ENCODE peak calls at places on chromosomes 1 and 21, in four cellular contexts. One of them, this sample, is unnamed.

GRCh38 chr1:4115191-4115900 is 215.3 kb upstream of the C1orf174 start:
- DNase-seq in IMR-90: no peak
- DNase-seq in GM12878: no peak
- DNase-seq in K562: no peak
- DNase-seq in this sample: no peak

GRCh38 chr1:27150641-27151040 is 4.3 kb downstream of the SLC9A1 start:
- DNase-seq in GM12878: no peak
- DNase-seq in K562: no peak
- DNase-seq in IMR-90: no peak
- DNase-seq in this sample: no peak

GRCh38 chr21:15009964-15010363 is 54.8 kb downstream of the NRIP1 start:
- DNase-seq in GM12878: no peak
- DNase-seq in IMR-90: peak
- DNase-seq in K562: no peak
- DNase-seq in this sample: no peak

GRCh38 chr1:221891708-221892107 is 149.8 kb upstream of the DUSP10 start:
- DNase-seq in GM12878: no peak
- DNase-seq in IMR-90: no peak
- DNase-seq in K562: no peak
- DNase-seq in this sample: no peak

GRCh38 chr1:116987256-116987555 is 14.4 kb upstream of the CD101 start:
- DNase-seq in IMR-90: no peak
- DNase-seq in GM12878: no peak
- DNase-seq in K562: no peak
- DNase-seq in this sample: no peak

GRCh38 chr1:115138973-115139372 is 49.7 kb upstream of the TSPAN2 start:
- DNase-seq in K562: peak
- DNase-seq in GM12878: peak
- DNase-seq in IMR-90: peak
- DNase-seq in this sample: peak

GRCh38 chr1:186188004-186188539 is 187.0 kb downstream of the TPR start:
- DNase-seq in IMR-90: peak
- DNase-seq in K562: no peak
- DNase-seq in GM12878: no peak
- DNase-seq in this sample: peak

GRCh38 chr1:178684542-178685000 is 40.5 kb upstream of the RALGPS2 start:
- DNase-seq in IMR-90: peak
- DNase-seq in GM12878: no peak
- DNase-seq in K562: no peak
- DNase-seq in this sample: peak

GRCh38 chr21:42974832-42975820 is 764 bp downstream of the PKNOX1 start:
- DNase-seq in GM12878: no peak
- DNase-seq in IMR-90: peak
- DNase-seq in K562: peak
- DNase-seq in this sample: peak

GRCh38 chr1:48697066-48697707 is 79.5 kb downstream of the BEND5 start:
- DNase-seq in GM12878: no peak
- DNase-seq in K562: peak
- DNase-seq in IMR-90: peak
- DNase-seq in this sample: peak

GRCh38 chr1:7827134-7827955 is 25.5 kb downstream of the UTS2 start:
- DNase-seq in GM12878: no peak
- DNase-seq in K562: peak
- DNase-seq in IMR-90: no peak
- DNase-seq in this sample: peak

GRCh38 chr21:35616090-35616489 is 444.2 kb downstream of the SETD4 start:
- DNase-seq in K562: no peak
- DNase-seq in GM12878: no peak
- DNase-seq in IMR-90: peak
- DNase-seq in this sample: peak

GRCh38 chr21:39657091-39657689 is 44.5 kb downstream of the B3GALT5 start:
- DNase-seq in K562: no peak
- DNase-seq in IMR-90: no peak
- DNase-seq in GM12878: no peak
- DNase-seq in this sample: no peak

GRCh38 chr1:208179303-208179702 is 64.9 kb downstream of the PLXNA2 start:
- DNase-seq in K562: peak
- DNase-seq in GM12878: no peak
- DNase-seq in IMR-90: no peak
- DNase-seq in this sample: no peak

GRCh38 chr1:54582566-54583306 is 34.7 kb downstream of the ACOT11 start:
- DNase-seq in K562: no peak
- DNase-seq in IMR-90: no peak
- DNase-seq in GM12878: no peak
- DNase-seq in this sample: no peak

GRCh38 chr1:47438321-47439150 is 692 bp downstream of the FOXD2 start:
- DNase-seq in K562: no peak
- DNase-seq in GM12878: no peak
- DNase-seq in IMR-90: no peak
- DNase-seq in this sample: no peak

GRCh38 chr1:46508760-46509159 is 19.1 kb downstream of the DMBX1 start:
- DNase-seq in GM12878: no peak
- DNase-seq in K562: peak
- DNase-seq in IMR-90: peak
- DNase-seq in this sample: no peak

GRCh38 chr1:58755468-58755872 is 28.4 kb downstream of the JUN start:
- DNase-seq in K562: peak
- DNase-seq in IMR-90: peak
- DNase-seq in GM12878: peak
- DNase-seq in this sample: peak

DNA sequence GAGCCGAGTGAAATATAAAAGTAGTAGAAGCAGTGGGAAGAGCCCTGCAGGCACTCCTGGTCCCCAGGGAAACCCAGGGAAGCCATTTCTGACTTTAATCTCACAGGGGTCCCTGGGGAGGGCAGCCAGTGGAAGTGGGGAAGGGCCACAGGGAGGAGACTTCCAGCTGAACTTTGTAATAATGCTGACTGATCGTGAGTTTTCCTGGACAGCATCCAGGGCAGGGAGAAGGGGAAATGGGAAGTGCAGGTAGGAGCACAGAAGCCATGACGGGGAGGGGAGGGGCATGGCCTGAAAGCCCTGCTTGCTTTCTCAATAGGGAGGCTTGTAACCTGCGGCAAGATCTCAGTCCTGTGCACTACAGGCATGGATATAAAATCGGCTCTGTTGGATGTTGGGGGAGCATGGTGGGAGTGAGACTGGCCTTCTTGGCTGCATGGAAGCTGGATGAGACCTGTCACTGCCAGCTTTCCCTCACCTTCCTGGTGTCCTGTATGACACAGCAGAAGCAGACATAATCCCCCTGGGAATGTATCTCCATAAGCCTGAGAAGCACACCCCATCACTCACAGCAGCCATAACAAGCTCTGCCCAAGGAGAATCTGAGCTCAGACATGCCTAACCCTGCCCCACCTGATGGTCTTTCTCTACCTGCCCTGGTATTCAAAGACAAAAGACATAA is 15.1 kb upstream of the MX1 start:
- DNase-seq in GM12878: no peak
- DNase-seq in IMR-90: no peak
- DNase-seq in K562: no peak
- DNase-seq in this sample: no peak
- TF ChIP-seq FOS in GM12878: no peak
- TF ChIP-seq FOS in IMR-90: no peak
- TF ChIP-seq FOS in K562: no peak
- TF ChIP-seq FOS in this sample: no peak

DNA sequence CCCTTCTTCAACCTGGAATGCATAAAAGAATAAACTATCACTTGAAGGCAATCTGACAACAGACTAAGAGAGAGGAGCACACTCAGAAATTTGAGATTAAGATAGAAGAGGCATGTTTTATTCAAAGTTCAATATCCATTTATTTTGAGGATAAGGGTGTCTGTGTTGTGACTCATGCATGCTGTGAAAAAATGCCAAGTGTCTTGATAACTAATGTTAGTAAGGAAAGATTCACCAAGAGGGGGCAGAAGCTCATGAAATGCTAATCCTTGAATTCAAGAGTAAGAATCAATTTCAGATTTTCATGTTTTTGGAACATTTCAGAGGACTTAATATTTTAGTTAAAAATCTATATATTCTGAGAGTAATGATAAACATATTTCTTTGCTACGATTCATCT is 94.0 kb downstream of the IFI44 start:
- DNase-seq in IMR-90: peak
- DNase-seq in GM12878: no peak
- DNase-seq in K562: no peak
- DNase-seq in this sample: no peak
- H2AFZ ChIP-seq in IMR-90: no peak
- H2AFZ ChIP-seq in GM12878: no peak
- H2AFZ ChIP-seq in K562: no peak
- H2AFZ ChIP-seq in this sample: no peak

DNA sequence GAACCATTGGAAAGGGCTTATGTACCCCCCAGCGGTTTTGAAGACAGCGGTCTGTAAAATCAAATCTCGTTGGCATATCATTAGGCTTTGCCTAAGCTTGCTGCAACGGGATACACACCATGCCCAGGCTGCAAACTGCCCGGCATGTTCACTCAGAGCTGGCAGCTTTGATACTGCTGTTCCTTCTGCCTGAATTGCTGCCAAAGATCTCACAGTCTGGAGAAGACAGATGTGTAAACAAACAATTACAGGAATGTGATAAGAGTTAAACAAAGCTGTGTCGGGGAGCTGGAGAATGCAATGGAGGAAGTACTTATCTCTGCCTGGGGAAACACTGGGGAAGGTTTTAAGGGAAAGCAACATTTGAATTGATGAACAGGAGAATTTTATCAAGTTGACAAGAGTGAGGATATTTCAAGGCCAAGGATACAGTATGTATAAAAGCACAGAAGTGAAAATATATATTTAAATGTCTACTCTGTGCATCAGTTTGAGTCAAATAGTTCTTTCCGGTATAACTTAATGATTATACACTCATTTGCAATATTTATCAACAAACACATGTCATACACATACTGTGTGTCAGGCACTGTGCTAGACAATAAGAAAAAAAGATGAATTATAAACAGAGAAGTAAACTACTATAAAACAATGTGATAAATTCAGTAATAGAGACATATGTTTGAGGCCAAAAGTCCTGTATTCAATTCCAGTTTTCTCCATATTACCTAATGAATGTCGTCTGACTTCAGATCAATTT is 29.9 kb downstream of the CHML start:
- DNase-seq in GM12878: no peak
- DNase-seq in IMR-90: peak
- DNase-seq in K562: peak
- DNase-seq in this sample: peak
- TF ChIP-seq FOS in GM12878: no peak
- TF ChIP-seq FOS in IMR-90: no peak
- TF ChIP-seq FOS in K562: no peak
- TF ChIP-seq FOS in this sample: no peak

GRCh38 chr1:205301842-205302588 is 19.5 kb downstream of the NUAK2 start:
- DNase-seq in K562: no peak
- DNase-seq in IMR-90: peak
- DNase-seq in GM12878: no peak
- DNase-seq in this sample: no peak

GRCh38 chr1:205303247-205303888 is 18.2 kb downstream of the NUAK2 start:
- DNase-seq in GM12878: no peak
- DNase-seq in K562: no peak
- DNase-seq in IMR-90: no peak
- DNase-seq in this sample: no peak

GRCh38 chr1:205304046-205304694 is 17.4 kb downstream of the NUAK2 start:
- DNase-seq in IMR-90: no peak
- DNase-seq in GM12878: no peak
- DNase-seq in K562: no peak
- DNase-seq in this sample: no peak

GRCh38 chr1:205300149-205300548 is 21.4 kb downstream of the NUAK2 start:
- DNase-seq in K562: no peak
- DNase-seq in GM12878: no peak
- DNase-seq in IMR-90: no peak
- DNase-seq in this sample: no peak

DNA sequence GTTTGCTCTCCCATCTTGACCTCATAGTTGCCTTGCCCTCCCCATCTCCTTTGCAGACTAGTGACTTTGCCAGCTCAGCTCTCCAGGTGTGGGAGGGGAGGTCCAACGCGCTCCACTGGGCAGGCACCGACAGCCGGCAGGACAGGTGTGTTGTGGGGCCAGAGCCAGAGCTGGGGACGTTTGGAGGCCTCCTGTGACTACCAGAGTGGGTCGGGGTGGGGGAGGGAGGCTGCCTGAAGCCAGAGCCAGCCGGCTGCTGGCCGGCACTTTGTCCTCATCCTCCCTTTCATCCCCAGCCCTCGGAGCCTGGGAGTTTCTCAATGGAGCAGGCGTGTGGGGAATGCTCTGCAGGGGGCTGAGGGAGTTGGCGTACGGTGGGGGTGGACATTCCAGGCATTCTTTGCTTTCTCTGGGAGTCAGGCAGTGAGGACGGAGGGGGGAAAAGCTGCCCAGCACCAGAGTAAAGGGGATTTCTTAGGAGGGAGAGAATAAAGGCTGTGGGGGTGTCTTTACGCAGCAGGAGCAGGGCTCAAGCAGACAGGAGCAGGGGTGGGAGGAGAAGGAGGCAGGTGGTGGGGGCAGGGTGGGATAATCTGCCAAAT is 20.2 kb downstream of the NUAK2 start:
- DNase-seq in GM12878: no peak
- DNase-seq in IMR-90: peak
- DNase-seq in K562: no peak
- DNase-seq in this sample: peak
- H2AFZ ChIP-seq in GM12878: no peak
- H2AFZ ChIP-seq in IMR-90: peak
- H2AFZ ChIP-seq in K562: no peak
- H2AFZ ChIP-seq in this sample: no peak

DNA sequence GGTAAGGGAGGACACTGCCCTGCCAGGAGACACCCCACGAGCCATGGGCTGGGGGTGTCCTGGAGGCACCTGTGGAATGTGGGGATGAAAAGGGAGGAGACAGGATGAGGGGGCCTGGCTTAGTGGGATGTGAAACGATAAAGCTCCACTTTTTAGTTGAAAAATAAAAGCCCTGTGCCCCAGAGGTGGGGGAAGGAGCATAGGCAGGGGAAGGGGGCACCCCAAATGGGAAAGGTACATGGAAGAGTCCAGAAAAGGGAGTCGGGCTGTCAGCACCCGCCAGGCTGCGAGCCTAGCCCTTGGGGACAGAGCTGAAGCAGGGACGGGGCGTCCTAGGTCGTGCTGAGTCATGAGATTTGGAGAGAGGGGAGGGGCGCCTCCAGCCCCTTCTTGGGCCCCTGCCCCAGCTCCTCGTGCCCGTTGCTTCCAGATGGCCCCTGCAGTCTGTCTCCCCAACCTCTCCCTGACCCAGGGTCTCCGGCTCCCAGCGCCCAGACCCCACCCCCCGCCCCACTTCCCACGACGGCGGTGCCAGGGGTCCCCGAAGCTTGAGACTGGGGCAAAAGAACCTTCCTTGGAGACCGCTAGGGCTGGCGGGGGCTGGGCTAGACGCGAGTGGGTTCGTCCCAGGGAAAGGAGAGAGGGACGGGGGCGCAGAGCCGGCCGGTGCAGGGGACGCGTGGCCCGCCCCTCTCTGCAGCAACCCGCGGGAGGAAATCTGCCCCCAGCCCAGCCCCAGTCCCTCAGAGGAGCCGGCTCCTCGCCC is 795 bp downstream of the SYT2 start:
- DNase-seq in K562: no peak
- DNase-seq in IMR-90: no peak
- DNase-seq in GM12878: no peak
- DNase-seq in this sample: no peak
- TF ChIP-seq FOS in K562: no peak
- TF ChIP-seq FOS in IMR-90: no peak
- TF ChIP-seq FOS in GM12878: no peak
- TF ChIP-seq FOS in this sample: no peak